ENCODE peak calls at places on chromosomes 13 and 19, in five cellular contexts. W, P, E, O and I are unnamed samples.

GRCh38 chr13:109979186-109979585 is 192.8 kb upstream of the IRS2 start:
- DNase-seq in O (no peak), E (no peak), W (no peak), P (no peak), I (no peak)

GRCh38 chr13:86464193-86464592 is 665.0 kb upstream of the SLITRK6 start:
- DNase-seq in E (no peak), W (no peak), O (no peak), P (peak; percentile 1), I (no peak)

GRCh38 chr13:98174995-98175394 is 2.1 kb downstream of the RNF113B start:
- DNase-seq in P (no peak), E (no peak), O (no peak), W (no peak), I (no peak)

GRCh38 chr19:20388826-20389225 is 176.8 kb downstream of the ZNF737 start:
- DNase-seq in O (no peak), W (no peak), P (no peak), E (no peak), I (no peak)

GRCh38 chr13:109412232-109412935 is 374.0 kb downstream of the IRS2 start:
- DNase-seq in O (no peak), E (peak; percentile 13), P (peak; percentile 76), W (no peak), I (no peak)

GRCh38 chr19:38544569-38545315 is 73.0 kb downstream of the MAP4K1 start:
- DNase-seq in E (no peak), P (no peak), W (peak; percentile 66), O (no peak), I (no peak)

GRCh38 chr13:76663941-76664340 is 222.3 kb downstream of the KCTD12 start:
- DNase-seq in P (no peak), E (no peak), O (no peak), W (no peak), I (no peak)

GRCh38 chr13:26011996-26012688 is 39.7 kb downstream of the SHISA2 start:
- DNase-seq in P (no peak), O (no peak), W (no peak), E (no peak), I (no peak)

GRCh38 chr19:2113436-2114211 is 16.9 kb downstream of the IZUMO4 start:
- DNase-seq in O (no peak), P (no peak), E (no peak), W (no peak), I (no peak)

GRCh38 chr19:35663981-35664380 is 2.3 kb upstream of the UPK1A start:
- DNase-seq in E (no peak), O (no peak), P (no peak), W (no peak), I (no peak)

GRCh38 chr13:53023246-53023645 is 5.4 kb upstream of the OLFM4 start:
- DNase-seq in P (no peak), E (no peak), O (no peak), W (no peak), I (no peak)

GRCh38 chr19:7450243-7451223 is 38.3 kb downstream of the PEX11G start:
- DNase-seq in O (peak; percentile 32), P (no peak), E (no peak), W (no peak), I (peak; percentile 10)

GRCh38 chr13:107900775-107901174 is 314.6 kb downstream of the LIG4 start:
- DNase-seq in P (no peak), W (peak; percentile 55), O (no peak), E (no peak), I (no peak)

GRCh38 chr13:26482451-26483197 is 74.9 kb upstream of the WASF3 start:
- DNase-seq in P (peak; percentile 81), O (peak; percentile 61), W (peak; percentile 68), E (peak; percentile 47), I (peak; percentile 51)

GRCh38 chr19:34350161-34350561 is 14.8 kb upstream of the GPI start:
- DNase-seq in W (no peak), O (no peak), P (no peak), E (no peak), I (no peak)

GRCh38 chr19:6576869-6577281 is 14.1 kb downstream of the CD70 start:
- DNase-seq in P (no peak), E (no peak), W (peak; percentile 44), O (no peak), I (no peak)

GRCh38 chr19:6198896-6199239 is 63.4 kb downstream of the ACSBG2 start:
- DNase-seq in P (no peak), W (no peak), E (no peak), O (no peak), I (no peak)

GRCh38 chr13:46489586-46490023 is 63.4 kb upstream of the LRCH1 start:
- DNase-seq in W (no peak), P (no peak), E (no peak), O (no peak), I (no peak)

GRCh38 chr13:112229992-112230872 is 145.9 kb upstream of the SPACA7 start:
- DNase-seq in E (no peak), O (no peak), W (no peak), P (no peak), I (no peak)

GRCh38 chr13:86446311-86446710 is 647.1 kb upstream of the SLITRK6 start:
- DNase-seq in W (no peak), P (no peak), O (no peak), E (peak; percentile 38), I (no peak)

GRCh38 chr19:28887920-28888618 is 324.9 kb downstream of the UQCRFS1 start:
- DNase-seq in O (no peak), W (no peak), E (peak; percentile 38), P (no peak), I (no peak)

GRCh38 chr19:39401549-39402416 is 4.9 kb upstream of the ZFP36 start:
- DNase-seq in E (no peak), P (no peak), W (no peak), O (peak; percentile 96), I (peak; percentile 91)

GRCh38 chr13:98641075-98641474 is 64.2 kb upstream of the STK24 start:
- DNase-seq in P (no peak), O (no peak), E (no peak), W (no peak), I (no peak)

GRCh38 chr19:23286477-23286876 is 36.3 kb upstream of the ZNF724 start:
- DNase-seq in W (no peak), P (peak; percentile 26), O (no peak), E (no peak), I (no peak)

GRCh38 chr19:47411101-47411500 is 8.2 kb downstream of the MEIS3 start:
- DNase-seq in P (no peak), E (no peak), W (no peak), O (no peak), I (no peak)

GRCh38 chr19:31307270-31307669 is 42.0 kb downstream of the TSHZ3 start:
- DNase-seq in E (no peak), P (no peak), O (no peak), W (no peak), I (no peak)

DNA sequence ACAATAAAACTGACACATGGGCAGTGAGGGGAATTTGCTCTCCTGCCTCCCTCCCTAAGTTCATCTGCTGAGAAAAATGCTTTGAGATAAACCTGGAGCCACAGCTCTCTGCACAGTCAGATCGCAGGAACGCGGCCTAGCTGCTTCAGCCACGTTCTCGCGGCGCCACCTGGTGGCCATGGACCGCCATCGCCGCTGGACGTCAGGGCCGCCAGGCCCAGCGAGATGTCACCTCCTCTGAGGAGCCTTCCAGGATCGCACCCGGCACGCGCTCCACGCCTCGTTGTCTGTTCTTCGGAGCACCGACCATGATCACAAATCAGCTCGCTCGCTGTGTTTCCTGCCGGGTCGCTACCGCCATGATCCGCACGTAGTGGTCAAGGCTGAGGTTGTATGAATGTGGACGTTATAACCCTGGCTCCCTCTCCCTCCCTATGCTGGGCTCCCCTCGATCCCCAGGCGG is 20.6 kb upstream of the USP29 start:
- DNase-seq in O (peak; percentile 49), E (no peak), P (peak; percentile 87), W (peak; percentile 66), I (no peak)
- TF ChIP-seq SIN3A in O (no peak), E (no peak), P (no peak), W (no peak), I (no peak)

DNA sequence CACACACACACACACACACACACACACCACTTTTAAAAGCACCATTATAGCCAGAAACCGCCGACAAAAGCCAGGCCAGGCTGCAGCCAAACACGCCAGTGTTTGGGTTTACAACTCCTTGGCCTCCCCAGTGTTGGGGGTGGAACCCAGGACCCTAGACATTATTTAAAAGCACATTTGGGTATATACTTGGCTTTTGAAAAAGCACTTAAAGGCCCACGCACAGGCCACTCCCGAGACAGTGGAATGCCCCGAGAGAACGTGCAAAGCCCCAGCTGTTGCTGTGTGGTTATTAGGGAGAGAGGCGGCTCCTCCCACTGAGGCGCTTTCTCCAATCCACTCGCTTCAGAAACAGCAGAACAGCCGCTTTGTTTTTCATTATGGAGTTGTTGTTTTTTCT is 38.2 kb downstream of the GGACT start:
- DNase-seq in P (no peak), E (no peak), O (no peak), W (no peak), I (no peak)
- TF ChIP-seq SIN3A in P (no peak), E (no peak), O (no peak), W (no peak), I (no peak)

GRCh38 chr13:94195715-94196114 is 283.8 kb downstream of the DCT start:
- DNase-seq in P (no peak), W (no peak), E (no peak), O (no peak), I (no peak)

GRCh38 chr13:94188173-94188869 is 291.2 kb downstream of the DCT start:
- DNase-seq in O (no peak), E (no peak), W (no peak), P (no peak), I (no peak)

GRCh38 chr13:94196426-94196825 is 283.1 kb downstream of the DCT start:
- DNase-seq in O (no peak), W (no peak), E (no peak), P (no peak), I (no peak)

DNA sequence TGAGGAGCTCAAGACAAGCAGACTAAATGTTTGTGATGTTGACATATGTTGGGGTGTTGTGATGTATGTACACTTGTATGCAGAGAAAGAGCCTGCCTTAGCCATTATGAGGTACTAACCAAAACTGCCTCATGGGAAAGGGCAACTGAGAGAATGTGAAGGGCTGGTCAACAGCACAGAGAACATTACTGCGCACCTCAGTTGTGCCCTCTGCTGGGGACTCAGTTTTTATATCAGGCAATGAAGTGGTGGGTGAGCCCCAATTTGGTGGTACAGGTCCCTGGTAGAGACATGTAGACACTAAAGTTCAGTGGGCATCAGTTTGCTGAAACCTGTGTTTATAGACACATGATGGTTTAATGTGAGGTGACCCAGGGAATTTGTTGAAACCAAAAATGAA is 286.9 kb downstream of the DCT start:
- DNase-seq in P (no peak), W (no peak), O (peak; percentile 30), E (no peak), I (no peak)
- TF ChIP-seq SIN3A in P (no peak), W (no peak), O (no peak), E (no peak), I (no peak)

DNA sequence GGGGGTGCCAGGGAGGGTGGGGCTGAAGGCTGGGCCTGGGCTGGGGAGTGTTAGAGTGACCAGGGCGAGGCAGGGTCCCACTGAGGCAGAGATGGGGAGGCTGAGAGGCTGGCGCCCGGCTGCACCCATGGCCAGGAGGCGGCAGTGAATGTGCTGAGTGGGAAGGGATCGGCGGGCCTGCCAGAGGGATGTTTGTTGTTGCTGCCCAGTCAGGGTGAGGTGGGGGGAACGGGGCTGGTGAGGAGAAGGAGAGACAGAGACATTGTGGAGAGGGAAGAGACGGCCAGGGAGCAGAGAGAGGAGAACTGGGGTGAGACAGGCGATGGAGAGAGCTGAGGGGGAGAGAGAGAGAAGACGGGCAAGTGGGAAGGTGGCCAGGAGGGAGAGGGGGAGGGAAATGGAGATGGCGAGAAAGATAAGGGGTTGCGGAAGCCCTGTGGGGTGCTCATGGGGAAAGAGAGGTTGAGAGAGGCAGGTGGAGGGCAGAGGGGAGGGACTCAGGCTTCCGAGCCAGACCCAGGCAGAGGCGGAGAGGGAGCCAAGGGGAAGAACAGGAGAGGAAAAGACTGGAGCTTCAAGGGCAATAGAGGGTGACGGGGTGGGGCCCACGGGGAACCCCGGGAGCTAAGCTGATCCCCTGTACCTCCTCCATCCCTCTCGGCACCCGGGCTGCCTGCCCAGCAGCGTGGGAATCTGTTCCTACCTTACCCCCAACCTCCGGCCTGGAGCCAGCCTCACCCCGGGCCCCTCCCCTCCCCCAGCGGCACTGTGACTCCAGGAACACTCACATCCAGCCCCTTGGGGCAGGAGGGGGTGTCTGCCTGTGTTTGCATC is 690 bp upstream of the B3GNT8 start:
- DNase-seq in W (peak; percentile 73), P (peak; percentile 56), O (no peak), E (no peak), I (no peak)
- TF ChIP-seq SIN3A in W (no peak), P (no peak), O (no peak), E (peak; percentile 31), I (no peak)